ENCODE peak calls at places on chromosomes 5 and 9, in six cellular contexts. G, S, F, Z, A and N are unnamed samples. For H3K4me1, the result is how much of the 10 kb centered on the place peaks cover.

GRCh38 chr5:90168399-90168798 is 241.2 kb downstream of the CETN3 start:
- DNase-seq in G (no peak), A (no peak), Z (no peak), F (no peak), S (no peak), N (no peak)

GRCh38 chr5:145633474-145633873 is 201.7 kb downstream of the PRELID2 start:
- DNase-seq in Z (no peak), G (no peak), A (no peak), F (no peak), S (no peak), N (no peak)

GRCh38 chr9:118522093-118523028 is 818.2 kb downstream of the TLR4 start:
- DNase-seq in Z (peak), F (no peak), A (peak), G (peak), S (no peak), N (peak)

GRCh38 chr5:67879619-67880357 is 335.8 kb upstream of the PIK3R1 start:
- DNase-seq in A (no peak), Z (peak), S (no peak), F (no peak), G (peak), N (no peak)

GRCh38 chr9:86282979-86283535 is 719 bp upstream of the ISCA1 start:
- DNase-seq in S (peak), F (no peak), G (peak), A (no peak), Z (no peak), N (no peak)

GRCh38 chr9:113674436-113674835 is 201.7 kb upstream of the ZNF618 start:
- DNase-seq in Z (no peak), A (no peak), F (no peak), S (peak), G (peak), N (no peak)

GRCh38 chr5:179229331-179229761 is 115.9 kb downstream of the ADAMTS2 start:
- DNase-seq in A (no peak), Z (no peak), F (peak), S (no peak), G (no peak), N (no peak)

GRCh38 chr5:131417240-131417869 is 153.5 kb downstream of the CDC42SE2 start:
- DNase-seq in F (peak), G (peak), S (peak), Z (peak), A (peak), N (peak)

GRCh38 chr5:149002053-149002452 is 60.8 kb downstream of the SH3TC2 start:
- DNase-seq in G (peak), Z (peak), F (no peak), A (peak), S (peak), N (no peak)

GRCh38 chr5:137594717-137595116 is 95.6 kb upstream of the SPOCK1 start:
- DNase-seq in G (no peak), F (no peak), S (peak), Z (no peak), A (no peak), N (no peak)

GRCh38 chr9:134365791-134366222 is 39.6 kb downstream of the RXRA start:
- DNase-seq in F (peak), G (peak), Z (no peak), A (peak), S (no peak), N (no peak)

GRCh38 chr5:8897316-8897715 is 648.6 kb downstream of the SEMA5A start:
- DNase-seq in A (no peak), Z (no peak), F (no peak), S (no peak), G (no peak), N (no peak)

GRCh38 chr5:117623042-117623815 is 1048.6 kb upstream of the SEMA6A start:
- DNase-seq in Z (no peak), S (peak), G (peak), A (no peak), F (no peak), N (no peak)

GRCh38 chr9:93130861-93131481 is 3.1 kb downstream of the NINJ1 start:
- DNase-seq in G (no peak), A (no peak), Z (no peak), F (peak), S (no peak), N (no peak)

GRCh38 chr9:110890416-110890815 is 147.9 kb downstream of the LPAR1 start:
- DNase-seq in S (no peak), Z (no peak), F (no peak), G (no peak), A (no peak), N (no peak)

GRCh38 chr5:177327539-177328522 is 16.1 kb upstream of the MXD3 start:
- DNase-seq in A (no peak), G (peak), S (peak), Z (peak), F (no peak), N (peak)

GRCh38 chr9:120758544-120758943 is 34.7 kb downstream of the FBXW2 start:
- DNase-seq in Z (no peak), F (no peak), S (no peak), G (no peak), A (no peak), N (no peak)

GRCh38 chr5:14560091-14560595 is 21.4 kb upstream of the OTULINL start:
- DNase-seq in A (no peak), F (no peak), S (no peak), G (no peak), Z (no peak), N (no peak)
- H3K4me1 ChIP-seq in A (under half), F (under half), S (under half), G (under half), Z (under half), N (under half)

GRCh38 chr5:54337523-54337922 is 27.1 kb upstream of the ARL15 start:
- DNase-seq in S (no peak), F (no peak), A (no peak), G (no peak), Z (no peak), N (no peak)
- H3K4me1 ChIP-seq in S (under half), F (under half), A (under half), G (under half), Z (under half), N (under half)

DNA sequence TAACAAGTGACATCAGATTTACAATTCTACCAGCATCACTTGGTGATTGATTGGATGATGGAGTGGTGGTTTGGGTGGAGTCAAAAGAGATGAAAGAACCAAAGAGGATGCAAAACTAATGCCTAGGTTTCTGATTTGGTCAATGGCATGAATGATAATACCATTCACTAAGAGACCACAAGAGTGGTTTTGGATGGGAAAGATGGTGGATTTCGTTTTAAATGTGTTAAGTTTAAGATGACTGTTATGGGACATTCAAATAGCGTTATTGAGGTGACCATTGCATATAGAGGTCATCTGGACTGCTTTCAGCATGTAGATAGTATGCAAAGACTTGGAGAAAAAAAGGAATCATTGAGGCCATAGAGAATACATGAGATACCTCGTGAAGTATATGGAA is 3.6 kb downstream of the SMC5 start:
- DNase-seq in G (no peak), Z (no peak), F (no peak), A (no peak), S (no peak), N (no peak)
- H3K4me1 ChIP-seq in G (under half), Z (under half), F (under half), A (under half), S (under half), N (under half)

GRCh38 chr9:128068656-128069221 is 707 bp downstream of the SLC25A25 start:
- DNase-seq in G (no peak), S (no peak), A (no peak), Z (no peak), F (no peak), N (no peak)
- H3K4me1 ChIP-seq in G (under half), S (under half), A (under half), Z (half or more), F (under half), N (half or more)

GRCh38 chr5:74632947-74633356 is 7.6 kb downstream of the ENC1 start:
- DNase-seq in F (no peak), Z (peak), A (no peak), G (peak), S (peak), N (no peak)
- H3K4me1 ChIP-seq in F (under half), Z (half or more), A (half or more), G (under half), S (under half), N (half or more)

DNA sequence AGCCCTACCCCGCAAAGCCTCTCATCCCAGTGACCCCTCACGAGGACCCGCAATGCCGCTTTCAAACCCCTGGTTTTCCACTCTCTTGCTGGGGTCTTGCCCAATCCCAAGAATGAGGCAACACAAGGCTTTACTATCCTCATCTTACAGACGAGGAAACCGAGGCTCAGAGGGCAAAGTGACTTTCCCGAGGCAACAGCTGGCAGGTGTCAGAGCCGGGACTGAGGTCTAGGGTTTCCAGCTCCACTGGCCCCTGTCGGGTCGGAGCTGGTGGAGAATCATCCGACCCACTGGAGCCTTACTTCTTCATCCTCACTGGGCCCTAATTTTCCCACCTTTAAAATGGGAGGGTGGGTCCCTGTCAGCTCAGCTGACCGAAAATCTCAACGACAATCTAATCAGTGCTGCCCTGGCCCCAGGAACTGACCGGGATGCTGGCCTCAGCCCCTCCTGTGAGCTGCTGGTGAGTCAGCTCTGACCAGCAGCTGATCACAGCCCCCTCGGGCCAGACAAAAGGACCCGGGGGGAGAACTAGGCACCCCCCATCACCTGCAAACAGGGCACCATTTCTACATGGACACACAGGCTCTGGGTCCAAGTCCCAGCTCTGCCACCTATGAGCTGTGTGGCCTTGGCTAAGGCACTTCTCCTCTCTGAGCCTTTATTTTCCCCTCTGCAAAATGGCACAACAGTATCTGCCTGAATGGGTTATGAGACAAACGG is 72.7 kb upstream of the STXBP1 start:
- DNase-seq in A (no peak), G (peak), S (peak), F (no peak), Z (no peak), N (no peak)
- H3K4me1 ChIP-seq in A (under half), G (half or more), S (half or more), F (under half), Z (under half), N (half or more)

GRCh38 chr9:131738838-131739191 is 1.1 kb downstream of the RAPGEF1 start:
- DNase-seq in A (peak), Z (no peak), F (peak), G (no peak), S (no peak), N (peak)

GRCh38 chr9:131739988-131740648 is at the start of gene RAPGEF1:
- DNase-seq in F (peak), G (peak), Z (no peak), S (no peak), A (peak), N (peak)

GRCh38 chr9:131738293-131738692 is 1.6 kb downstream of the RAPGEF1 start:
- DNase-seq in S (no peak), G (no peak), A (no peak), Z (no peak), F (no peak), N (peak)

GRCh38 chr9:131740898-131741297 is 1.0 kb upstream of the RAPGEF1 start:
- DNase-seq in G (no peak), A (no peak), Z (no peak), F (no peak), S (no peak), N (peak)

DNA sequence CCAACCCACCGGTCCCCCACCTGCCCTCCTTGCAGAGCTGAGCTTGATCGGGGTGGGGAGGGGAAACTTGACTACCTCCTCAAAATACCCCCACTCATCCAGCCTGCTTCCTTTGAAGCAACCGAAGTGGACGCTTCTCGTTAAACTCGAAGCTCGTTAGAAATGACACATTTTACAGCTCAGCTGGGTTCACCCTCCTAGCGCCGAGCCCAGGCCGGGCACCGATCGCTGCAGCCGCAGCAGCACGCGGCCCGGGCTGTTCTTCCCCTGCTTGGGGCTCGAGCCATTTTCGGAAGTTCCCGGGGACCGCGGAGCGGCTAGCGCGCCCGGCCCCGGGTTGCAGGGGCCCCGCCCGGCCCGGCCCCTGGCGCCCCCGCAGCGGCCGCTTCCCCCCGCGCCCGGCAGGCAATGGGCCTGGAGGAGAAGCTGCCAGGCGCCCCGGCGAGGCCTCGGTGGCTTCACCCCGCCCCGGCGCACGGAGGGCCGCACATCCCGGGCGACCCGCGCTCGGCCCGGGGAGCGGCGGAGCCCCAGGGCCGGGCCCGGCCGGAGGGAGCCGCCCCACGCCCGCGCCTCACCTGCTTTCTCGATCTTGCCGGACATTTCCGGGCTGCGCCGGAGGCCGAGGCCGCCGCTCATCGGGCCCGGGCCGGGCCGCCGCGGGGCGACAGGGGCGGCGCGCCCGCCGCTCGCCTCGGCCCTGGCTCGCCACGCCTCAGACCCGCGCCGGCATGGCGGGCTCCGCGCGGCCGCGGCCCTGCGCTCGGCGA is 499 bp downstream of the RAPGEF1 start:
- DNase-seq in Z (no peak), A (peak), G (no peak), F (peak), S (no peak), N (peak)
- H3K4me1 ChIP-seq in Z (half or more), A (under half), G (under half), F (under half), S (under half), N (half or more)

GRCh38 chr5:102453716-102454115 is 45.1 kb downstream of the SLCO6A1 start:
- DNase-seq in G (no peak), F (no peak), A (no peak), S (no peak), Z (no peak), N (no peak)

GRCh38 chr5:102451082-102451481 is 47.7 kb downstream of the SLCO6A1 start:
- DNase-seq in G (no peak), S (no peak), Z (no peak), F (no peak), A (no peak), N (no peak)

GRCh38 chr5:102450313-102450990 is 48.3 kb downstream of the SLCO6A1 start:
- DNase-seq in G (no peak), A (no peak), S (no peak), Z (peak), F (no peak), N (no peak)
- H3K4me1 ChIP-seq in G (under half), A (under half), S (under half), Z (under half), F (under half), N (under half)

DNA sequence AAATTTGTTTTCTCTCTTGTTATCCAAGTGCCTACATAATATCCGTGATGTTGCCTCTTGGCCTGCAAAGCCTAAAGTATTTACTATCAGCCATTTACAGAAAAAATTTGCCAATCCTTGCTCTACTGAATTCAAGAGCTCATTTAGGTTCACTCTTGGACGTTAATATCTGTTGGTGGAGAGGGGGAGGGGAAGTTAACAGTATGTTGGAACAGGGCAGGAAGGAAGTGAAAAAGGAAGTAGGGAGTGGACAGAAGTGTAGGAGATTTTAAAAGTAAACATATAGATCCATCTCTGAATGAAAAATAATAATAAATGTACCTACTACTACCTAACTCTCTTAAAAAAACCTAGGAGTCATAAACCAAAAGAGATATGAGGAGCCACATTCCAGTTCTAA is 32.8 kb downstream of the ZNF608 start:
- DNase-seq in G (no peak), Z (no peak), A (no peak), F (no peak), S (no peak), N (no peak)
- H3K4me1 ChIP-seq in G (under half), Z (under half), A (under half), F (under half), S (under half), N (under half)